ENCODE peak calls at places on chromosomes 16 and 17, in seven cellular contexts. J is left lung, M is neural crest cell, E is fibroblast of villous mesenchyme, L is fibroblast of lung, K is RWPE1, G is AG09309. N is an unnamed sample.
A peak's percentile ranks its signal among the peaks of the same experiment; 100 is the strongest.

GRCh38 chr16:28943281-28943680 is 7.5 kb upstream of the NFATC2IP start:
- DNase-seq in M (no peak), E (no peak), J (no peak), G (no peak), K (no peak), L (no peak), N (no peak)

GRCh38 chr16:1874854-1875253 is 2.9 kb upstream of the MEIOB start:
- DNase-seq in G (no peak), K (no peak), L (no peak), E (no peak), M (no peak), J (no peak), N (no peak)

GRCh38 chr17:38669520-38669919 is 5.2 kb downstream of the EPOP start:
- DNase-seq in G (no peak), M (no peak), K (no peak), E (no peak), L (no peak), J (no peak), N (no peak)

GRCh38 chr17:60390223-60390622 is 1.7 kb downstream of the USP32 start:
- DNase-seq in J (no peak), M (no peak), G (peak; percentile 60), L (peak; percentile 77), E (peak; percentile 66), K (peak; percentile 68), N (no peak)

GRCh38 chr17:31869031-31869430 is 10.0 kb upstream of the COPRS start:
- DNase-seq in L (peak; percentile 23), M (no peak), K (no peak), G (no peak), J (no peak), E (no peak), N (no peak)

GRCh38 chr16:28163699-28164584 is 47.8 kb downstream of the XPO6 start:
- DNase-seq in E (peak; percentile 76), J (no peak), G (peak; percentile 60), L (peak; percentile 83), M (no peak), K (no peak), N (no peak)

GRCh38 chr17:49209061-49209571 is 1.3 kb downstream of the GNGT2 start:
- DNase-seq in G (no peak), M (no peak), L (no peak), E (no peak), K (no peak), J (no peak), N (no peak)

GRCh38 chr16:89534147-89534788 is 26.1 kb downstream of the SPG7 start:
- DNase-seq in G (peak; percentile 17), L (no peak), M (no peak), K (no peak), J (peak; percentile 64), E (peak; percentile 81), N (no peak)

GRCh38 chr17:73369126-73369525 is 57.3 kb upstream of the CDC42EP4 start:
- DNase-seq in K (no peak), M (no peak), E (peak; percentile 35), J (no peak), G (no peak), L (no peak), N (no peak)

GRCh38 chr17:39527220-39527813 is 66.0 kb downstream of the CDK12 start:
- DNase-seq in M (no peak), J (no peak), E (peak; percentile 25), G (no peak), K (no peak), L (no peak), N (no peak)

GRCh38 chr17:57549468-57549867 is 195.6 kb downstream of the CCDC182 start:
- DNase-seq in L (no peak), E (no peak), J (no peak), G (no peak), M (no peak), K (no peak), N (no peak)

GRCh38 chr16:4613636-4614570 is 785 bp downstream of the UBALD1 start:
- DNase-seq in K (no peak), M (peak; percentile 41), G (no peak), J (no peak), L (peak; percentile 52), E (peak; percentile 44), N (no peak)

GRCh38 chr17:8124350-8125195 is 667 bp upstream of the HES7 start:
- DNase-seq in G (no peak), L (peak; percentile 11), J (no peak), K (no peak), E (peak; percentile 48), M (peak; percentile 13), N (no peak)

GRCh38 chr16:1794908-1795666 is 1.6 kb upstream of the IGFALS start:
- DNase-seq in J (no peak), K (no peak), E (no peak), M (no peak), L (no peak), G (no peak), N (no peak)

GRCh38 chr17:76689859-76690258 is 20.9 kb downstream of the MXRA7 start:
- DNase-seq in E (peak; percentile 71), G (no peak), L (no peak), K (no peak), M (no peak), J (no peak), N (no peak)

GRCh38 chr17:58965221-58965620 is 141.5 kb downstream of the TRIM37 start:
- DNase-seq in G (no peak), L (no peak), E (no peak), J (no peak), K (no peak), M (no peak), N (no peak)

GRCh38 chr17:66538776-66539175 is 236.4 kb downstream of the PRKCA start:
- DNase-seq in G (no peak), E (peak; percentile 43), K (no peak), L (no peak), M (no peak), J (no peak), N (no peak)

GRCh38 chr17:36977568-36977967 is 28.8 kb downstream of the AATF start:
- DNase-seq in J (no peak), M (no peak), K (no peak), E (no peak), L (no peak), G (no peak), N (no peak)

GRCh38 chr17:79152636-79153035 is 78.0 kb downstream of the ENGASE start:
- DNase-seq in M (no peak), K (no peak), G (no peak), E (no peak), J (no peak), L (no peak), N (no peak)

GRCh38 chr16:75111514-75112280 is 4.9 kb downstream of the LDHD start:
- DNase-seq in K (no peak), L (no peak), G (no peak), M (no peak), E (no peak), J (peak; percentile 36), N (no peak)

GRCh38 chr16:79808731-79809130 is 208.2 kb upstream of the MAF start:
- DNase-seq in E (no peak), G (no peak), K (no peak), J (no peak), M (no peak), L (no peak), N (no peak)

GRCh38 chr17:45227631-45228120 is 6.0 kb downstream of the FMNL1 start:
- DNase-seq in E (no peak), K (no peak), M (no peak), J (no peak), L (no peak), G (no peak), N (no peak)

GRCh38 chr16:17463335-17463734 is 7.4 kb downstream of the XYLT1 start:
- DNase-seq in J (no peak), K (no peak), L (no peak), G (no peak), M (no peak), E (no peak), N (no peak)

GRCh38 chr17:83109793-83110645 is 30.6 kb downstream of the METRNL start:
- DNase-seq in L (peak; percentile 97), J (peak; percentile 88), M (no peak), E (peak; percentile 99), G (peak; percentile 93), K (peak; percentile 93), N (no peak)

GRCh38 chr17:50267074-50267841 is 7.0 kb upstream of the TMEM92 start:
- DNase-seq in J (no peak), G (no peak), E (peak; percentile 20), M (no peak), K (no peak), L (no peak), N (no peak)

GRCh38 chr16:87474566-87474996 is 18.2 kb downstream of the ZCCHC14 start:
- DNase-seq in K (no peak), J (no peak), L (no peak), M (no peak), E (no peak), G (no peak), N (no peak)
- TF ChIP-seq CTCF in K (no peak), J (no peak), L (no peak), M (no peak), E (no peak), G (no peak), N (no peak)

GRCh38 chr16:50932348-50932916 is 190.5 kb downstream of the CYLD start:
- DNase-seq in J (no peak), K (no peak), G (no peak), L (no peak), E (no peak), M (no peak), N (no peak)
- TF ChIP-seq CTCF in J (no peak), K (no peak), G (no peak), L (no peak), E (no peak), M (no peak), N (no peak)

DNA sequence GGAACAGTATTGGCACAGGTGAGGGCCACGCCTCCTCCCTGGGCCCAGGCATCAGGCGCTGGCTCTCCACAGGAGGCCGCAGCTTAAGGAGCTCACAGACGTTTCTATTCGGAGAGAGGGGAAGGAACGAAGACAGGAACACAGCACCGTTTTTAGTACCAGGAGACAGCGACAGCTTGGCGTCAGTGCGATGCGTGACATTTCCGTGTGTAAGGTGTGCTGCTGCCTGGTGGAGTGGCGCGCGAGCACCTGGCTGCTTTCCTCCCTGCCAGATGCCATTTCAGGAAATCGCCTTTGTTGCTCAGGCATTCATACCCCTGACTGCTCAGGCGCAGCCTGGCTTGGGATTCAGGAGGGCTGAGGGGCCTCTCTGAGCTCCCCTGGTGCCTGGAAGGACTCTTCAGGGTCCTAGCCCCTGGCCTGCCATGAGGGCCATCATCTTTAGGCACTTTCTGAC is 367.5 kb downstream of the CPPED1 start:
- DNase-seq in J (no peak), K (no peak), G (no peak), E (no peak), M (no peak), L (no peak), N (no peak)
- TF ChIP-seq CTCF in J (no peak), K (no peak), G (no peak), E (no peak), M (no peak), L (no peak), N (no peak)

GRCh38 chr16:56488035-56488434 is 31.8 kb downstream of the BBS2 start:
- DNase-seq in G (no peak), L (no peak), E (no peak), K (no peak), J (no peak), M (no peak), N (no peak)

GRCh38 chr16:56493815-56494214 is 26.0 kb downstream of the BBS2 start:
- DNase-seq in K (no peak), J (no peak), G (no peak), E (no peak), L (no peak), M (no peak), N (no peak)

GRCh38 chr16:56491657-56492261 is 28.1 kb downstream of the BBS2 start:
- DNase-seq in L (no peak), G (no peak), J (no peak), E (no peak), K (no peak), M (no peak), N (no peak)

GRCh38 chr16:56493131-56493530 is 26.7 kb downstream of the BBS2 start:
- DNase-seq in K (no peak), L (no peak), G (no peak), M (no peak), E (no peak), J (no peak), N (no peak)
- TF ChIP-seq CTCF in K (no peak), L (no peak), G (no peak), M (no peak), E (no peak), J (no peak), N (no peak)

N was measured in type B pancreatic cell.